ENCODE peak calls at places on chromosomes 7 and 10, in seven cellular contexts. L is ascending aorta, B is IMR-90, P is right lobe of liver, R is stomach, A is fibroblast of mammary gland, H is cardiac muscle cell. X is an unnamed sample.

GRCh38 chr10:132306951-132307751 is 599 bp downstream of the STK32C start:
- DNase-seq in R (peak; percentile 71), L (peak; percentile 70), A (no peak), P (peak; percentile 54), B (no peak), H (no peak), X (no peak)

GRCh38 chr7:138752568-138753518 is 45.0 kb upstream of the TMEM213 start:
- DNase-seq in P (peak; percentile 52), L (peak; percentile 71), R (peak; percentile 51), A (no peak), H (no peak), B (peak; percentile 3), X (no peak)

GRCh38 chr7:114109299-114109698 is 190.5 kb upstream of the PPP1R3A start:
- DNase-seq in H (no peak), A (peak; percentile 45), B (no peak), P (no peak), L (no peak), R (no peak), X (no peak)

GRCh38 chr7:92644406-92645113 is 54.4 kb upstream of the FAM133B start:
- DNase-seq in A (peak; percentile 67), P (no peak), B (peak; percentile 37), L (no peak), R (no peak), H (peak; percentile 63), X (no peak)

GRCh38 chr7:66016131-66016461 is 34.1 kb upstream of the GUSB start:
- DNase-seq in R (no peak), L (no peak), P (no peak), H (peak; percentile 41), A (peak; percentile 58), B (peak; percentile 47), X (no peak)

GRCh38 chr10:124319926-124320391 is 98.8 kb downstream of the OAT start:
- DNase-seq in P (peak; percentile 23), H (peak; percentile 19), B (no peak), A (no peak), L (peak; percentile 71), R (peak; percentile 15), X (peak; percentile 49)

GRCh38 chr7:40499718-40500117 is 364.9 kb downstream of the SUGCT start:
- DNase-seq in P (no peak), A (peak; percentile 35), L (no peak), H (no peak), B (no peak), R (no peak), X (no peak)

GRCh38 chr7:64098-64521 is 128.3 kb upstream of the FAM20C start:
- DNase-seq in P (no peak), H (peak; percentile 81), L (no peak), R (peak; percentile 52), B (peak; percentile 74), A (peak; percentile 75), X (no peak)

GRCh38 chr7:99837649-99838361 is 10.0 kb downstream of the CYP3A43 start:
- DNase-seq in P (no peak), A (peak; percentile 38), B (no peak), H (peak; percentile 15), L (no peak), R (no peak), X (no peak)

GRCh38 chr10:20372748-20373147 is 524.4 kb downstream of the NEBL start:
- DNase-seq in L (no peak), A (no peak), B (no peak), P (no peak), R (no peak), H (no peak), X (no peak)

GRCh38 chr10:121648493-121648892 is 50.2 kb upstream of the FGFR2 start:
- DNase-seq in B (no peak), R (no peak), A (no peak), H (no peak), L (no peak), P (no peak), X (no peak)

GRCh38 chr10:58856508-58857240 is 319.8 kb upstream of the PHYHIPL start:
- DNase-seq in H (peak; percentile 95), R (no peak), B (peak; percentile 96), P (no peak), L (peak; percentile 87), A (peak; percentile 95), X (peak; percentile 91)

GRCh38 chr7:37065779-37066271 is 341.5 kb upstream of the AOAH start:
- DNase-seq in R (no peak), P (no peak), A (peak; percentile 79), H (peak; percentile 41), B (peak; percentile 44), L (no peak), X (no peak)

GRCh38 chr7:155291045-155291530 is 6.6 kb upstream of the INSIG1 start:
- DNase-seq in P (peak; percentile 50), B (peak; percentile 66), R (peak; percentile 52), L (peak; percentile 66), A (peak; percentile 87), H (peak; percentile 17), X (no peak)

DNA sequence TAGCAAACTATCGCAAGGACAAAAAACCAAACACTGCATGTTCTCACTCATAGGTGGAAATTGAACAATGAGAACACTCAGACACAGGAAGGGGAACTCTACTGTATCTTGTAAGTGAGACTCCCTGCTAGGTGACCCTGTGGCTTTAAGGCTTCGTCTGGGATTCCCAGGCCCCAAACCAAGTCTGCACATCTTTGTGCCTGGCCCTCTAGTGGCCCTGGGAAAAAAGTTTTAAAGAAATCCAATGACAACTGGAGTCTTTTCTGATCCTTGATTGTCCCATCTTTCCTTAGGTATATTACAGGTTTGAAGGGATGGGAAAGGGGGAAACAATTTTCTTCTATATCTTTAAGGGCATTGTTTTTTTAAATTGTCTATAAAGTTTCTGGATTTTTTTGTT is 10.6 kb upstream of the LIPM start:
- DNase-seq in P (no peak), A (peak; percentile 22), H (peak; percentile 32), R (no peak), L (no peak), B (peak; percentile 8), X (no peak)
- TF ChIP-seq CTCF in P (peak; percentile 54), A (peak; percentile 57), H (peak; percentile 44), R (peak; percentile 31), L (no peak), B (peak; percentile 42), X (peak; percentile 56)

DNA sequence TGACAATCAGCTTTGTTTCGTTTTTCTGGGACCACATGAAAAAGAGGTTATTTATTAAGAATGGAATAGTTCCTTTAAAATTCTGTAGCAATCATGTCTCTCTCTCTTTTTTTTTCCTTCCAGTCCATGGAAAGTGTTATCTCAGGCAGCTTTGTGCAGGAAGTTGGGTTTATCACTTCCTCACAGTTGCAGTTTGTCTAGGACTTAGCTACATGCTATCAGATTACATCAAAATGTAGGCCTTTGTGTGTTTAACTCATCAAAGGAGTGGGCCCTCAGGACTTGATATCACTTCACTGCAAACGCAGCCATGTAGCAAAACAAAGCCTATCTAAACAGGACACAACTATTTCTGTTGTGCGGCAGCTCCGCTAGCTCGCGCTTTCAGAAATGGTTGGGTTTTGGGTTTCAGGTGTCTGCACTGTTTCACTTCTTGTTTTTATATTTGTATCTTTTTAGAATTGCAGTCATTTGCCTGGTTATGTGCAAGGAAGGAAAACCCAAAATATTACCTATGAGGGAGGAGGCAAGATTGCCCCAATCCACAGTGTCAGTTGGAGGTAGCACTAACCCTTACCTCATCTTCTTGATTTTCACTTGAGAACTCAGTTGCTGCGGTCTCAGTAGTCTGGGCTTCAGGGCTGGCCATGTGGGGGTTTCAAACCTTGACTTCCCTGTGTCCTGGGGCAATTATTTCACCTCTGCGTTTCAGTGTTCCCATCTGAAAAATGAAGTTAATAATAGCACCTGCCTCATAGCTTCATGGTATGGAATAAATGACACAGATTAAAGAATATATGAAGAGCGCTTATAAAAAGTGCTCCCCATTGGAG is 66.7 kb downstream of the HHEX start:
- DNase-seq in B (peak; percentile 44), H (peak; percentile 44), P (no peak), L (no peak), A (no peak), R (no peak), X (no peak)
- H3K4me3 ChIP-seq in B (no peak overlapping the region), H (no peak overlapping the region), P (no peak overlapping the region), L (peak overlapping the region; percentile 49), A (no peak overlapping the region), R (no peak overlapping the region), X (no peak overlapping the region)

DNA sequence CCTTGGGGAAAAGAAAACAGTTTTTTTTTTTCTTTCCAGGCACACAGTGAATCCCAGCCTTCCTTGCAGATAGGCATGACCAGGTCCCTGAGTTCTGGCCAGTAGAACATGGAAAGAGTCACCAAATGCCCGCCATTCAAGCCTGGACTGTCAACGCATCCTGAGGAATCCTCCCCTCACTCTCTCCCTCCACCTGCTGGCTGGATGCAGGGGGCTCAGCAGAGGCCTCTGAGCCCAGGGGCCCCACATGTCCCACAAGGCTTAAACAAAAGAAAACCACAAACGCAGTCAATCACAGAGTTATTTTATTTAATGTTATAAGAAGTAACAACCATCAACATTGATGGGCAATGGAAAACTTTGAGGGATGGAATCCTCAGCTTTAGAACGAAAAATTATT is 93.1 kb downstream of the JCAD start:
- DNase-seq in B (no peak), P (no peak), A (no peak), R (no peak), L (peak; percentile 27), H (no peak), X (no peak)
- TF ChIP-seq CTCF in B (no peak), P (no peak), A (no peak), R (no peak), L (no peak), H (no peak), X (no peak)

GRCh38 chr10:30187010-30187409 is 127.6 kb upstream of the JCAD start:
- DNase-seq in P (no peak), B (no peak), A (no peak), L (no peak), H (no peak), R (no peak), X (no peak)
- H3K4me3 ChIP-seq in P (peak overlapping the region; percentile 18), B (no peak overlapping the region), A (no peak overlapping the region), L (no peak overlapping the region), H (no peak overlapping the region), R (peak overlapping the region; percentile 20), X (no peak overlapping the region)

GRCh38 chr7:67484244-67484751 is 487.7 kb downstream of the TYW1 start:
- DNase-seq in B (peak; percentile 56), A (peak; percentile 68), H (peak; percentile 76), P (peak; percentile 62), R (peak; percentile 45), L (no peak), X (no peak)

GRCh38 chr7:67489881-67490280 is 493.2 kb downstream of the TYW1 start:
- DNase-seq in A (no peak), P (no peak), R (no peak), H (no peak), L (no peak), B (no peak), X (no peak)

GRCh38 chr7:67487316-67487715 is 490.7 kb downstream of the TYW1 start:
- DNase-seq in H (no peak), L (no peak), R (no peak), A (no peak), B (no peak), P (no peak), X (no peak)
- TF ChIP-seq CTCF in H (no peak), L (no peak), R (no peak), A (no peak), B (no peak), P (no peak), X (no peak)

GRCh38 chr10:101467286-101467770 is 113.4 kb downstream of the BTRC start:
- DNase-seq in R (no peak), A (peak; percentile 85), B (peak; percentile 78), H (peak; percentile 83), L (no peak), P (peak; percentile 50), X (peak; percentile 26)
- H3K4me3 ChIP-seq in R (no peak overlapping the region), A (no peak overlapping the region), B (no peak overlapping the region), H (no peak overlapping the region), L (no peak overlapping the region), P (no peak overlapping the region), X (no peak overlapping the region)